ENCODE peak calls at places on chromosomes 5 and 9, in five cellular contexts. R is uterus, W is right atrium auricular region, E is adrenal gland, N is neural progenitor cell. I is an unnamed sample. For H3K4me1, the result is how much of the 10 kb centered on the place peaks cover.

GRCh38 chr9:125544988-125545651 is 161.9 kb downstream of the MAPKAP1 start:
- DNase-seq in R (peak), W (no peak), N (no peak), E (peak), I (no peak)

GRCh38 chr9:136409557-136410455 is 608 bp downstream of the ENTR1 start:
- DNase-seq in N (peak), E (peak), R (no peak), W (peak), I (peak)

GRCh38 chr9:90458485-90458884 is 184.1 kb downstream of the DIRAS2 start:
- DNase-seq in E (no peak), W (no peak), N (peak), R (no peak), I (peak)

GRCh38 chr9:37904647-37905505 is 949 bp upstream of the SLC25A51 start:
- DNase-seq in R (no peak), E (no peak), W (peak), N (no peak), I (peak)

GRCh38 chr9:134259708-134260107 is 66.5 kb upstream of the RXRA start:
- DNase-seq in R (no peak), N (no peak), E (no peak), W (no peak), I (no peak)

GRCh38 chr5:30385754-30386153 is 807.7 kb upstream of the CDH6 start:
- DNase-seq in N (no peak), R (no peak), W (no peak), E (no peak), I (no peak)

GRCh38 chr5:173925449-173926071 is 37.4 kb downstream of the CPEB4 start:
- DNase-seq in E (no peak), N (peak), W (no peak), R (no peak), I (no peak)

GRCh38 chr5:34774139-34774538 is 64.8 kb upstream of the TTC23L start:
- DNase-seq in R (no peak), E (no peak), N (no peak), W (no peak), I (no peak)

GRCh38 chr5:61477788-61478187 is 145.7 kb downstream of the ZSWIM6 start:
- DNase-seq in N (no peak), W (no peak), R (no peak), E (no peak), I (no peak)

GRCh38 chr9:134168731-134169130 is 4.4 kb upstream of the RNU6ATAC start:
- DNase-seq in R (no peak), E (no peak), W (no peak), N (no peak), I (peak)

GRCh38 chr9:137167113-137167751 is 2.6 kb downstream of the LRRC26 start:
- DNase-seq in R (no peak), N (no peak), W (no peak), E (no peak), I (no peak)

GRCh38 chr5:163489055-163489744 is 16.2 kb upstream of the MAT2B start:
- DNase-seq in E (no peak), W (no peak), N (no peak), R (no peak), I (peak)

GRCh38 chr9:100191264-100191663 is 92.2 kb downstream of the INVS start:
- DNase-seq in N (no peak), E (no peak), R (no peak), W (no peak), I (no peak)

GRCh38 chr9:120710110-120710981 is 3.9 kb downstream of the MEGF9 start:
- DNase-seq in W (no peak), N (peak), R (no peak), E (peak), I (no peak)

GRCh38 chr5:111960466-111961215 is 203.6 kb upstream of the NREP start:
- DNase-seq in N (no peak), E (no peak), R (no peak), W (no peak), I (no peak)

GRCh38 chr9:16868706-16869105 is 1.8 kb downstream of the BNC2 start:
- DNase-seq in W (no peak), R (no peak), E (no peak), N (no peak), I (no peak)

GRCh38 chr9:71737455-71737854 is 30.9 kb downstream of the CEMIP2 start:
- DNase-seq in R (no peak), W (no peak), E (no peak), N (no peak), I (no peak)

GRCh38 chr5:74155501-74155900 is 485.0 kb downstream of the ENC1 start:
- DNase-seq in E (no peak), R (no peak), W (no peak), N (no peak), I (no peak)

GRCh38 chr5:149932445-149933350 is 11.9 kb downstream of the PDE6A start:
- DNase-seq in W (no peak), R (peak), E (no peak), N (peak), I (peak)

GRCh38 chr5:98321356-98321755 is 452.1 kb upstream of the RGMB start:
- DNase-seq in E (no peak), N (no peak), W (no peak), R (no peak), I (no peak)

GRCh38 chr5:155629597-155629996 is 616.0 kb downstream of the KIF4B start:
- DNase-seq in E (no peak), R (no peak), N (no peak), W (no peak), I (no peak)

GRCh38 chr5:142816577-142816976 is 46.4 kb downstream of the ARHGAP26 start:
- DNase-seq in W (no peak), E (peak), N (no peak), R (no peak), I (no peak)

GRCh38 chr5:31385774-31386537 is 145.9 kb downstream of the DROSHA start:
- DNase-seq in N (no peak), W (no peak), R (no peak), E (no peak), I (no peak)

GRCh38 chr5:159912033-159912800 is 4.1 kb upstream of the ADRA1B start:
- DNase-seq in N (no peak), W (no peak), R (no peak), E (peak), I (no peak)

GRCh38 chr5:92713361-92713875 is 867.6 kb downstream of the NR2F1-AS1 start:
- DNase-seq in E (no peak), W (no peak), R (no peak), N (no peak), I (no peak)

GRCh38 chr9:120924698-120925534 is 1.7 kb downstream of the TRAF1 start:
- DNase-seq in R (no peak), N (no peak), W (no peak), E (no peak), I (peak)

GRCh38 chr9:133301253-133302230 is 26.5 kb upstream of the ABO start:
- DNase-seq in E (no peak), N (no peak), W (no peak), R (no peak), I (no peak)

GRCh38 chr9:13033959-13034695 is 245.4 kb downstream of the MPDZ start:
- DNase-seq in N (peak), W (peak), R (peak), E (peak), I (peak)

GRCh38 chr5:115962565-115963402 is 509 bp downstream of the LVRN start:
- DNase-seq in E (no peak), W (no peak), R (no peak), N (peak), I (peak)

GRCh38 chr5:38447786-38448185 is 108.7 kb downstream of the LIFR start:
- DNase-seq in W (no peak), R (peak), N (no peak), E (no peak), I (no peak)

GRCh38 chr9:136293476-136294077 is 10.3 kb downstream of the CCDC187 start:
- DNase-seq in E (no peak), W (no peak), R (no peak), N (no peak), I (no peak)

GRCh38 chr9:26658476-26658875 is 234.1 kb downstream of the CAAP1 start:
- DNase-seq in E (no peak), N (peak), R (no peak), W (no peak), I (no peak)

GRCh38 chr9:74838351-74838750 is 49.4 kb downstream of the TRPM6 start:
- DNase-seq in R (no peak), N (no peak), E (no peak), W (no peak), I (peak)

GRCh38 chr9:108211576-108211975 is 644.2 kb downstream of the ACTL7B start:
- DNase-seq in W (no peak), N (no peak), R (no peak), E (no peak), I (no peak)

GRCh38 chr9:20315672-20316071 is 306.6 kb downstream of the MLLT3 start:
- DNase-seq in N (no peak), R (no peak), W (no peak), E (no peak), I (no peak)

GRCh38 chr5:73238873-73239272 is 65.9 kb downstream of the TMEM174 start:
- DNase-seq in W (no peak), R (no peak), N (no peak), E (no peak), I (no peak)

DNA sequence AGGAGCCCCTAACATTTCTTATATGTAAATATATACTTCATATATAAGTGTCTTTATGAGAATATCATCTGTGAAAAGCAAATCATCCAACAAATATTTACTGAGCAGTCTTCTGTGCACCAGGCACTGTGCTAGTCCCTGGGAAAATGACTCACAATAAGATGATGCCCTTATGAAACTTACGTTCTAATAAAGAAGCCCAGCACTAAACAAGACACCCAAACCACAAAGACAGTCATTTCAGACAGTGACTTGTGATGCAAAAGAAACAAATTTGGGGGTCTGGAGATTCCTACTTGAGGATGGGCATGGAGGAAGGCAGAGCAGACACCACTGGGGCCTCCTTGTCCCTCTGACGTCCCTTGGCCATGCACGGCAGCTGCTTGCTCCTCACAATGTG is 30.6 kb upstream of the PPP1R2B start:
- DNase-seq in R (no peak), W (no peak), E (no peak), N (no peak), I (no peak)
- H3K4me1 ChIP-seq in R (under half), W (under half), E (under half), N (under half), I (under half)

GRCh38 chr5:147485814-147486213 is 24.1 kb downstream of the DPYSL3 start:
- DNase-seq in W (no peak), E (no peak), N (no peak), R (no peak), I (no peak)
- H3K4me1 ChIP-seq in W (under half), E (under half), N (under half), R (under half), I (under half)

DNA sequence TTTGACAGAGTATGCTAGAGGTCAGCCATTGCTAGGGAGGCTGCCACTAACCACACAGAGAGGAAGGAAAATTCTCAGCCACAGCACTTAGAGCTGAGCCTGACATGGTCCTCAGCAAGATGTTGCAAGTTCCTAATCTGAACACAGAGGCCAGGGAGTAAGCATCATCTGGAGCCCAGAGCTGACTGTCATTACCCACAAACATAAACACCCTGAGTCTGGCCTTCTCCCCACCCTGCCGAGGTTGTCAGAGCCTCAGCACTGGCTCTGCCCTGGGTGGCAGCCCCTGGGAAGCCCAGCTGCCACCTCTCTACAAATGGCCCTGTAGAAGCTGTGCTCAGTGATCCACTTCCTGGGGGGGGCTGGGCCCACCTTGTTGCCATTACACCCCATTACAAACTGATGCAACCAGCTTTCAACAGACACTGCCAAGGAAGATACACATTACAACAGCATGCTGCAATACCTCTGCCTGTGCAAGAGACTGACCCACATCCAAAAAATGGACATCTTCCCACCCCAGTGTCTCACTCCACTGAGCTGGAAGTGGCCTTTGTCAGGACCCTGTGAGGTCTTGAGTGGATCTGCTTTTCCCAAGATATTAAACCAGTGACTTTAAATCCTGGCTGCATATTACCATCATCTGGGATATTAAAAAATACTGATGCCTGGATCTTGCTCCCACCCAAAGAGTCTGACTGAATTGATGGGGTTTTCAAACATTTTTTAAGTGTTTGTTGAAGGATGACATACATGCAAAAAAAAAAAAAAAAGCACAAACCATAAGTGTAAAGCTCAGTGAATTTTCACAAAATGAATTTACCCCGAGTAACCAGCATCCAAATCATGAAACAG is 33.0 kb downstream of the IRF1 start:
- DNase-seq in E (peak), N (no peak), R (peak), W (no peak), I (no peak)
- H3K4me1 ChIP-seq in E (half or more), N (under half), R (under half), W (under half), I (under half)

DNA sequence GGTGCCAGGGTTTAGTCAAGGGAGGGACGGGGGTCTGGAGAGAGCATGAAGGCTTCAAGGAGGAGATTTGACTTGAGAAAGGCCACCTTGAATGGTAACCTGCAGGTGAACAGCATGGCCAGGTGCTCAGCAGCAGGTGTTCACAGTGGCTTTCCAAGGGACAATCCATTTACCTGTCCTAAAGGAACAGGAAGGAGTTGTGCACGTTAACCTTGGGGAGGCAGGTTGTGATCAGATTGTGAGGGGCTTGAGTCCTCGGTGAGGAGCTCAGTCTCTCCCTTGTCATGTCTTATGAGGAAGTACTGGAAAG is 120.1 kb upstream of the ERCC6L2 start:
- DNase-seq in R (no peak), N (no peak), E (no peak), W (no peak), I (no peak)
- H3K4me1 ChIP-seq in R (under half), N (under half), E (under half), W (under half), I (under half)

DNA sequence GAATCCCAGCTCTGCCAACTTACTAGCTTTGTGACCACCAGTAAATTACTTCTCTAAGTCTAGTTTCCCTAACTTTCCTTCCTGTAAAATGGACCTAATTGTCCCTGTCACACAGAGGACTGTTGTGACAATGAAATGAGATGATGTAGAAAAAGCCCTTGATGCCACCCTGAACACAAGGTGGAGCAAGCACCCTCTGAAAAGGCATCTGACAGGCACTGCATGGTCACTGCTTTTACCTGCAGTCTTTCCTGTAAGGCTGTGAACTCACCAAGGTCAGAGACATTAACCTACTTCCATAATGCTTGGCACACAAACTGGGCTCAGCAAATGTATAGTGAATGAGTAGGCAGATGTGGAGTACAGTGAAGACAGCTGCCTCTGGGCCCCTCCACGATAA is 6.1 kb downstream of the SLC31A2 start:
- DNase-seq in R (no peak), W (no peak), E (no peak), N (no peak), I (no peak)
- H3K4me1 ChIP-seq in R (under half), W (under half), E (under half), N (under half), I (under half)

GRCh38 chr9:70452365-70452764 is 37.9 kb upstream of the KLF9 start:
- DNase-seq in R (no peak), E (no peak), W (no peak), N (no peak), I (no peak)

GRCh38 chr9:70450735-70451134 is 36.3 kb upstream of the KLF9 start:
- DNase-seq in N (no peak), E (no peak), R (no peak), W (no peak), I (no peak)

GRCh38 chr9:70451765-70452164 is 37.3 kb upstream of the KLF9 start:
- DNase-seq in W (no peak), N (no peak), R (no peak), E (no peak), I (no peak)

GRCh38 chr9:70448904-70449303 is 34.4 kb upstream of the KLF9 start:
- DNase-seq in R (no peak), E (no peak), N (no peak), W (no peak), I (no peak)

DNA sequence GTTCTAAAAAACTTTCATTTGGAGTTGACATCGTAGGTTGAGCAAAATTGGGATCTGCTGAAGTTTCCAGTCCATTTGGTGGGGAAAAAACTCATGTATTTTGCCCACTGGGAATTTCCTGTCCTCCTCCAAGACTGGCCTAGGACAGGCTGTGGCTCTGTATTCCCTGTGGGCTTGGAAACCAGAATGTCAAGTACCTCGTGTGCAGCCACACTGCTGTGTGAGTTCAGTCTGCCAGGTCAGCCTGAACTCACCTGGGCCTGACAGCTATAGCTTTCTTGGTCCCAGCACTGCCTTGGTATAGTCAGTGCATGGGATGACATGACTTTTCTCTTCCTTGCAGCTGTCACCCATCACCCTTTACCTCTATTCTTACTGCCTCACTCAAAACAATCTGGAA is 35.0 kb upstream of the KLF9 start:
- DNase-seq in R (no peak), W (no peak), N (no peak), E (no peak), I (no peak)
- H3K4me1 ChIP-seq in R (under half), W (under half), N (under half), E (under half), I (under half)

I was measured in endodermal cell.